ENCODE peak calls at places on chromosome 4, in ten cellular contexts. E is colonic mucosa, X is mammary epithelial cell, I is K562, W is MM.1S, D is IMR-90, J is GM23248, P is fibroblast of lung, H is SK-N-MC, M is kidney. V is an unnamed sample.

GRCh38 chr4:78057135-78057599 is at the start of gene FRAS1:
- DNase-seq in D (no peak), E (peak), M (peak), H (no peak), J (peak), X (peak), P (peak), W (no peak), I (no peak), V (peak)

GRCh38 chr4:3115637-3116300 is 41.3 kb downstream of the HTT start:
- DNase-seq in H (no peak), J (peak), E (no peak), I (no peak), X (no peak), D (peak), W (no peak), M (no peak), P (no peak), V (no peak)

GRCh38 chr4:61202638-61203495 is 2.7 kb downstream of the ADGRL3 start:
- DNase-seq in I (no peak), M (no peak), J (no peak), E (no peak), D (no peak), X (peak), H (no peak), P (peak), W (no peak), V (peak)

GRCh38 chr4:146407669-146408084 is 114.1 kb downstream of the SLC10A7 start:
- DNase-seq in J (peak), X (peak), M (no peak), P (peak), H (no peak), W (no peak), I (peak), E (no peak), D (peak), V (no peak)

GRCh38 chr4:141134051-141134450 is 782 bp upstream of the RNF150 start:
- DNase-seq in P (peak), H (no peak), X (no peak), W (no peak), J (peak), M (no peak), E (no peak), I (no peak), D (peak), V (no peak)

GRCh38 chr4:115671581-115671980 is 558.2 kb upstream of the NDST4 start:
- DNase-seq in P (no peak), X (no peak), E (no peak), W (no peak), I (no peak), H (no peak), J (no peak), M (no peak), D (no peak), V (no peak)

GRCh38 chr4:1255151-1255550 is 6.2 kb upstream of the CTBP1 start:
- DNase-seq in E (no peak), X (peak), D (no peak), M (no peak), J (peak), W (no peak), H (no peak), I (no peak), P (peak), V (no peak)

GRCh38 chr4:139795915-139796314 is 130.3 kb downstream of the MGST2 start:
- DNase-seq in D (peak), X (no peak), E (no peak), J (peak), W (no peak), M (no peak), H (no peak), I (no peak), P (peak), V (no peak)

GRCh38 chr4:45345551-45345950 is 619.2 kb upstream of the GNPDA2 start:
- DNase-seq in P (no peak), D (no peak), H (peak), E (no peak), X (no peak), J (no peak), W (no peak), I (no peak), M (no peak), V (no peak)

GRCh38 chr4:21018817-21019216 is 318.6 kb downstream of the PACRGL start:
- DNase-seq in P (no peak), H (no peak), I (no peak), X (no peak), E (no peak), J (no peak), M (no peak), W (no peak), D (no peak), V (no peak)

GRCh38 chr4:82739292-82740190 is 59.1 kb downstream of the SCD5 start:
- DNase-seq in J (peak), I (peak), H (no peak), X (no peak), W (peak), E (peak), M (peak), P (peak), D (peak), V (peak)

GRCh38 chr4:158998624-158999023 is 104.3 kb upstream of the RAPGEF2 start:
- DNase-seq in M (no peak), P (no peak), X (peak), E (peak), J (peak), I (no peak), D (no peak), H (no peak), W (no peak), V (no peak)

GRCh38 chr4:75940692-75941253 is at the start of gene NAAA:
- DNase-seq in D (peak), J (peak), H (no peak), P (peak), I (peak), W (peak), M (peak), X (peak), E (peak), V (peak)

GRCh38 chr4:46503739-46504138 is 113.8 kb upstream of the GABRA2 start:
- DNase-seq in X (peak), H (no peak), I (no peak), J (no peak), W (no peak), D (no peak), P (peak), M (no peak), E (no peak), V (no peak)

GRCh38 chr4:16545656-16546055 is 319.4 kb upstream of the TAPT1 start:
- DNase-seq in J (no peak), D (no peak), X (no peak), P (no peak), M (no peak), I (no peak), W (no peak), E (no peak), H (no peak), V (no peak)

GRCh38 chr4:165331316-165331715 is 3.8 kb downstream of the MSMO1 start:
- DNase-seq in W (no peak), J (peak), D (no peak), E (no peak), H (no peak), P (no peak), X (no peak), I (no peak), M (no peak), V (no peak)

GRCh38 chr4:165330666-165331065 is 3.2 kb downstream of the MSMO1 start:
- DNase-seq in M (no peak), W (no peak), D (no peak), J (no peak), P (no peak), H (no peak), I (no peak), X (no peak), E (no peak), V (peak)

GRCh38 chr4:165330071-165330470 is 2.6 kb downstream of the MSMO1 start:
- DNase-seq in I (no peak), H (no peak), D (no peak), P (no peak), X (no peak), J (no peak), M (no peak), E (no peak), W (no peak), V (no peak)

GRCh38 chr4:165332502-165332901 is 5.0 kb downstream of the MSMO1 start:
- DNase-seq in H (no peak), X (no peak), D (no peak), I (no peak), J (no peak), M (no peak), W (no peak), E (no peak), P (no peak), V (no peak)

GRCh38 chr4:165331823-165332222 is 4.4 kb downstream of the MSMO1 start:
- DNase-seq in D (no peak), M (no peak), W (no peak), H (no peak), P (no peak), J (no peak), X (no peak), E (no peak), I (peak), V (peak)
- H3K4me3 ChIP-seq in D (no peak), M (no peak), W (no peak), H (peak), P (peak), J (no peak), X (peak), E (no peak), I (peak), V (peak)

DNA sequence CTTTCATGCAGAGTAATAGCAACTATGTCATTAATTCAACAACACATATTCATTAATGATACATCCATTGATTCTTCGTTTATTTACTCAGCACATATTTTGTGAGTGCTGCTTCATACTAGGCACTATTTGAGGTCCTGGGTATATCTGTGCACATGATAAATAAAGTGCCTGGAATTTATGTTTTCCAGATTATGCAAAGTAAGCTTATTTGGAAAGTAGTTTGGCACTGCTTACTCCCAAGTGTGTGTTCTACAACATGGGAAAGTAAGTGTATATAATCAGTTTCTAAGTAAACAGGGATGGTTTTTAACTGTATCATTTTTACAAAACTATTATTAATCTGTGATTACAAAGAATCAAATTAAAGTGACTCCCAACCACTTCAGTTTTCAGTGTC is 16.8 kb upstream of the EPGN start:
- DNase-seq in X (no peak), P (peak), E (no peak), W (no peak), D (no peak), M (no peak), J (no peak), H (no peak), I (no peak), V (no peak)
- H3K9ac ChIP-seq in X (no peak), P (no peak), E (no peak), W (no peak), D (no peak), M (no peak), J (no peak), H (no peak), I (no peak), V (no peak)

GRCh38 chr4:4492161-4492847 is 49.5 kb downstream of the STX18 start:
- DNase-seq in I (no peak), P (peak), W (peak), D (peak), H (no peak), E (no peak), M (no peak), J (peak), X (no peak), V (no peak)
- H3K27ac ChIP-seq in I (no peak), P (no peak), W (peak), D (peak), H (peak), E (no peak), M (no peak), J (peak), X (no peak), V (no peak)

GRCh38 chr4:153228512-153229145 is 24.4 kb downstream of the TRIM2 start:
- DNase-seq in P (no peak), E (no peak), J (no peak), I (no peak), W (no peak), D (no peak), H (no peak), M (no peak), X (no peak), V (no peak)

GRCh38 chr4:153232768-153233167 is 28.5 kb downstream of the TRIM2 start:
- DNase-seq in D (no peak), H (no peak), E (peak), X (peak), I (no peak), P (no peak), W (no peak), M (no peak), J (peak), V (peak)

GRCh38 chr4:153234923-153235322 is 30.7 kb downstream of the TRIM2 start:
- DNase-seq in P (peak), I (no peak), E (no peak), J (peak), M (no peak), W (no peak), H (no peak), D (peak), X (peak), V (no peak)

GRCh38 chr4:153238146-153238919 is 34.1 kb downstream of the TRIM2 start:
- DNase-seq in X (no peak), I (no peak), W (no peak), P (no peak), H (no peak), J (no peak), E (no peak), D (no peak), M (no peak), V (no peak)

DNA sequence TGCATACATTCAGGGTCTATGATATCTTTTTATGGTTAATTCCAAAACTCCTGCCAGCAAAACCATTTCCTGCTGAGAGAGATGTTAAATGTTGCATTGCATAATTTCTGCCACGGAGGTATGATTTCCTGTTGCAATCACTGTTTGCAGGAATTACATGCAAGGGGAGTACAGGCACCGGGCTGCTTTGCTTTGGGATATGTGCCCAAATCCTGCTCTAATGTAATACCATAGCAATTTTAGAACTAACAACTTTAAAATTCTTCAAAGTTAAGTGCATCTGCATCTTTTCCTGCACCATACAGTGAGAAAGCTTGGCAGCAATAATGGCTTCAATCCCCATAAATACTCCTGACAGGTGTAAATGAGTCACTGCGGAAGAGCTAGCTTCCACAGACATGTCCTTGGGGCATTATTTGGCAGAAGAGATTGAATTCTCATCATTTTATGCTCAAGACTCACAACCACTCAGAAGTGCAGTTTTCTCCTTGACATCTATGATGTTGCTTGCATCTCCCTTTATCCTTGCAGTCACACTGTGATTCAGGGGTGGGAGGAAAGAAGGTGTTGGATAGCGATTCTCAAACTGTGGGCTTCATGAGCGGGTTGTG is 29.6 kb downstream of the TRIM2 start:
- DNase-seq in D (peak), E (peak), P (peak), H (peak), J (peak), I (no peak), M (no peak), W (no peak), X (peak), V (no peak)
- H3K4me3 ChIP-seq in D (no peak), E (no peak), P (no peak), H (peak), J (peak), I (no peak), M (no peak), W (no peak), X (peak), V (no peak)